ENCODE peak calls at places on chromosomes 7 and 10, in five cellular contexts. Q is HS-5; J is NCI-H2029 treated with DMSO at 0.1 percent for 48 hours; S is naive thymus-derived CD4-positive, alpha-beta T cell; O is activated T-cell treated with anti-CD3 and anti-CD28 coated beads for 1 hour. C is an unnamed sample.

GRCh38 chr7:36527549-36527913 is 137.9 kb downstream of the ANLN start:
- DNase-seq in J (no peak), S (no peak), Q (no peak), O (no peak), C (no peak)

GRCh38 chr7:19017374-19017773 is 100.1 kb downstream of the TWIST1 start:
- DNase-seq in S (no peak), J (no peak), Q (no peak), O (no peak), C (no peak)

GRCh38 chr7:138167869-138168296 is 91.6 kb downstream of the AKR1D1 start:
- DNase-seq in O (no peak), S (no peak), J (no peak), Q (no peak), C (no peak)

GRCh38 chr10:73648975-73649829 is 6.6 kb downstream of the SYNPO2L start:
- DNase-seq in S (no peak), J (no peak), O (no peak), Q (no peak), C (no peak)

GRCh38 chr10:71079761-71080380 is 132.5 kb upstream of the UNC5B start:
- DNase-seq in O (no peak), Q (no peak), S (no peak), J (no peak), C (no peak)

GRCh38 chr7:142438235-142438922 is 180.5 kb upstream of the PRSS58 start:
- DNase-seq in O (no peak), J (no peak), S (no peak), Q (no peak), C (peak; percentile 19)

GRCh38 chr7:79709574-79710409 is 256.3 kb upstream of the MAGI2 start:
- DNase-seq in O (no peak), J (peak; percentile 13), Q (no peak), S (no peak), C (no peak)

GRCh38 chr10:69494626-69495558 is 43.6 kb downstream of the TSPAN15 start:
- DNase-seq in O (no peak), J (no peak), Q (no peak), S (no peak), C (no peak)

GRCh38 chr7:90834771-90835170 is 238.7 kb downstream of the CDK14 start:
- DNase-seq in Q (no peak), O (no peak), S (no peak), J (no peak), C (no peak)

GRCh38 chr7:95470452-95470851 is 15.3 kb upstream of the ASB4 start:
- DNase-seq in S (no peak), J (peak; percentile 47), O (no peak), Q (no peak), C (no peak)

GRCh38 chr10:88131561-88132139 is 268.2 kb downstream of the PTEN start:
- DNase-seq in J (no peak), S (no peak), Q (no peak), O (no peak), C (no peak)

GRCh38 chr7:104862719-104863118 is 151.3 kb upstream of the KMT2E start:
- DNase-seq in S (no peak), O (no peak), J (no peak), Q (no peak), C (no peak)

GRCh38 chr7:66894463-66895080 is 26.5 kb upstream of the TMEM248 start:
- DNase-seq in O (no peak), J (no peak), S (no peak), Q (no peak), C (no peak)

GRCh38 chr7:82085116-82085515 is 315.3 kb upstream of the HGF start:
- DNase-seq in Q (no peak), O (no peak), J (no peak), S (no peak), C (no peak)

GRCh38 chr7:154871483-154871882 is 131.4 kb downstream of the PAXIP1 start:
- DNase-seq in J (no peak), Q (no peak), O (no peak), S (no peak), C (no peak)

GRCh38 chr10:118969014-118969413 is 60.5 kb upstream of the NANOS1 start:
- DNase-seq in S (no peak), J (no peak), Q (no peak), O (no peak), C (no peak)

GRCh38 chr7:151705744-151706567 is 171.0 kb downstream of the PRKAG2 start:
- DNase-seq in J (no peak), Q (no peak), O (no peak), S (peak; percentile 9), C (no peak)

GRCh38 chr10:132103116-132103910 is 37.6 kb downstream of the JAKMIP3 start:
- DNase-seq in S (no peak), J (no peak), O (no peak), Q (no peak), C (no peak)

GRCh38 chr10:62794306-62794705 is 10.2 kb upstream of the ADO start:
- DNase-seq in J (no peak), Q (no peak), S (no peak), O (no peak), C (no peak)

GRCh38 chr7:30412810-30413504 is 65.6 kb downstream of the NOD1 start:
- DNase-seq in S (no peak), O (no peak), J (peak; percentile 12), Q (peak; percentile 72), C (no peak)

GRCh38 chr10:125130886-125131285 is 29.5 kb downstream of the CTBP2 start:
- DNase-seq in J (no peak), S (no peak), O (no peak), Q (no peak), C (no peak)

C was measured in T-helper 9 cell.